ENCODE peak calls at places on chromosomes 3 and 15, in five cellular contexts. One of them, this sample, is unnamed.
A peak's percentile ranks its signal among the peaks of the same experiment; 100 is the strongest.

GRCh38 chr15:63069616-63069952 is 27.0 kb downstream of the TPM1 start:
- DNase-seq in astrocyte: no peak
- DNase-seq in IMR-90: no peak
- DNase-seq in MM.1S: no peak
- DNase-seq in A549: no peak
- DNase-seq in this sample: no peak

GRCh38 chr3:183924956-183925355 is 40.3 kb upstream of the PARL start:
- DNase-seq in astrocyte: peak; percentile 41
- DNase-seq in IMR-90: peak; percentile 93
- DNase-seq in MM.1S: no peak
- DNase-seq in A549: peak; percentile 15
- DNase-seq in this sample: no peak

GRCh38 chr3:52774066-52774713 is 3.2 kb upstream of the ITIH1 start:
- DNase-seq in astrocyte: no peak
- DNase-seq in IMR-90: no peak
- DNase-seq in MM.1S: no peak
- DNase-seq in A549: no peak
- DNase-seq in this sample: no peak

GRCh38 chr3:53518495-53518981 is 24.1 kb downstream of the CACNA1D start:
- DNase-seq in astrocyte: no peak
- DNase-seq in IMR-90: no peak
- DNase-seq in MM.1S: no peak
- DNase-seq in A549: peak; percentile 48
- DNase-seq in this sample: no peak

GRCh38 chr15:94100814-94101213 is 130.5 kb upstream of the MCTP2 start:
- DNase-seq in astrocyte: no peak
- DNase-seq in IMR-90: no peak
- DNase-seq in MM.1S: no peak
- DNase-seq in A549: no peak
- DNase-seq in this sample: no peak

GRCh38 chr3:53236112-53236841 is 19.5 kb downstream of the TKT start:
- DNase-seq in astrocyte: peak; percentile 90
- DNase-seq in IMR-90: peak; percentile 93
- DNase-seq in MM.1S: peak; percentile 39
- DNase-seq in A549: peak; percentile 55
- DNase-seq in this sample: no peak

GRCh38 chr3:55935241-55935640 is 448.1 kb upstream of the WNT5A start:
- DNase-seq in astrocyte: no peak
- DNase-seq in IMR-90: no peak
- DNase-seq in MM.1S: no peak
- DNase-seq in A549: no peak
- DNase-seq in this sample: no peak

GRCh38 chr15:41660235-41661077 is at the start of gene MGA:
- DNase-seq in astrocyte: peak; percentile 87
- DNase-seq in IMR-90: peak; percentile 92
- DNase-seq in MM.1S: peak; percentile 98
- DNase-seq in A549: peak; percentile 35
- DNase-seq in this sample: peak; percentile 84

GRCh38 chr3:39107056-39107873 is at the start of the genes GORASP1 and TTC21A:
- DNase-seq in astrocyte: peak; percentile 85
- DNase-seq in IMR-90: peak; percentile 85
- DNase-seq in MM.1S: peak; percentile 78
- DNase-seq in A549: peak; percentile 91
- DNase-seq in this sample: peak; percentile 72

GRCh38 chr3:126431103-126431534 is 36.4 kb downstream of the CFAP100 start:
- DNase-seq in astrocyte: no peak
- DNase-seq in IMR-90: no peak
- DNase-seq in MM.1S: no peak
- DNase-seq in A549: no peak
- DNase-seq in this sample: no peak

GRCh38 chr15:60009581-60010379 is 5.7 kb downstream of the FOXB1 start:
- DNase-seq in astrocyte: no peak
- DNase-seq in IMR-90: no peak
- DNase-seq in MM.1S: no peak
- DNase-seq in A549: no peak
- DNase-seq in this sample: no peak

GRCh38 chr15:99909914-99910313 is 176.7 kb upstream of the LYSMD4 start:
- DNase-seq in astrocyte: no peak
- DNase-seq in IMR-90: no peak
- DNase-seq in MM.1S: no peak
- DNase-seq in A549: no peak
- DNase-seq in this sample: no peak

GRCh38 chr3:72102057-72102711 is 317.2 kb upstream of the PROK2 start:
- DNase-seq in astrocyte: no peak
- DNase-seq in IMR-90: no peak
- DNase-seq in MM.1S: no peak
- DNase-seq in A549: no peak
- DNase-seq in this sample: no peak

GRCh38 chr3:127823590-127823857 is 1.2 kb upstream of the MGLL start:
- DNase-seq in astrocyte: no peak
- DNase-seq in IMR-90: no peak
- DNase-seq in MM.1S: no peak
- DNase-seq in A549: no peak
- DNase-seq in this sample: no peak

GRCh38 chr3:127820871-127821853 is 1.2 kb downstream of the MGLL start:
- DNase-seq in astrocyte: no peak
- DNase-seq in IMR-90: peak; percentile 56
- DNase-seq in MM.1S: no peak
- DNase-seq in A549: no peak
- DNase-seq in this sample: no peak

GRCh38 chr3:127822166-127822835 is at the start of gene MGLL:
- DNase-seq in astrocyte: peak; percentile 35
- DNase-seq in IMR-90: peak; percentile 50
- DNase-seq in MM.1S: no peak
- DNase-seq in A549: no peak
- DNase-seq in this sample: no peak

GRCh38 chr3:127824151-127824825 is 2.0 kb upstream of the MGLL start:
- DNase-seq in astrocyte: no peak
- DNase-seq in IMR-90: no peak
- DNase-seq in MM.1S: no peak
- DNase-seq in A549: no peak
- DNase-seq in this sample: no peak

DNA sequence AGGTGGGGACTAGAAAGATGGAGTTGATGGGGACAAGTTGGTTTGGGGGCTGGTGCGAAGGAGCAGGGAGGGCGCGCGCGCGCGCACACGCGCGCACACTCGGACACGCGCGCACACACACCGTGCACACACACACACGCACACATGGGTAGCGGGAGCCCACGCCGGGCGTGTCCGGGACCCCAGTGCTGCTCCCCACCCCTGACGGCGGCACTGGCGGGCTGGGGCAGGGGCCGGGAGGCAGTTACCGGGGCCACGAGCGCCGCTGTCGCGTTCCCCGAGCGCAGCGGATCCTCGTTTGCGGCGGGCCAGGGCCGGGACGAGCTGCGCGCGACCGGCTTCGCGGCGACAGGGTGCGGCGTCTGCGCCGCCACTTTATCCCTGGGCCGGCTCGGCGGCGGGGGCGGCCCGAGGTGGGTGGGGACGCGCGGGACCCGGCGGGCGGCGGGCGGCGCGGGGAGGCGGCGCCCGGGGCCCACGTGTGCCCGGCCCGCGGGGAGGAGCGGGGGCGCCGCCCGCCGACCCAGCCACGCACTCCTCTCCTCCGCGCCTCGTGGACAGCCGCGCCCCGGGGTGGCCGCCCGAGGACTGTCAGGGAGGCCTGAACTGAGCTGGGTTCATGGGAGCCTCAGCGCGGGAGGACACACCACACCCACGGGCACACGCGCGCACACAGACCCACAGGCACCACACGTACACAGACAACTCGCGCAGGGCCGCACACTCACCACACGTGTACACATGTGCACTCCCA is 698 bp upstream of the MGLL start:
- DNase-seq in astrocyte: no peak
- DNase-seq in IMR-90: peak; percentile 33
- DNase-seq in MM.1S: no peak
- DNase-seq in A549: no peak
- DNase-seq in this sample: no peak
- TF ChIP-seq CTCF in astrocyte: no peak
- TF ChIP-seq CTCF in IMR-90: peak; percentile 37
- TF ChIP-seq CTCF in MM.1S: no peak
- TF ChIP-seq CTCF in A549: peak; percentile 15
- TF ChIP-seq CTCF in this sample: no peak

DNA sequence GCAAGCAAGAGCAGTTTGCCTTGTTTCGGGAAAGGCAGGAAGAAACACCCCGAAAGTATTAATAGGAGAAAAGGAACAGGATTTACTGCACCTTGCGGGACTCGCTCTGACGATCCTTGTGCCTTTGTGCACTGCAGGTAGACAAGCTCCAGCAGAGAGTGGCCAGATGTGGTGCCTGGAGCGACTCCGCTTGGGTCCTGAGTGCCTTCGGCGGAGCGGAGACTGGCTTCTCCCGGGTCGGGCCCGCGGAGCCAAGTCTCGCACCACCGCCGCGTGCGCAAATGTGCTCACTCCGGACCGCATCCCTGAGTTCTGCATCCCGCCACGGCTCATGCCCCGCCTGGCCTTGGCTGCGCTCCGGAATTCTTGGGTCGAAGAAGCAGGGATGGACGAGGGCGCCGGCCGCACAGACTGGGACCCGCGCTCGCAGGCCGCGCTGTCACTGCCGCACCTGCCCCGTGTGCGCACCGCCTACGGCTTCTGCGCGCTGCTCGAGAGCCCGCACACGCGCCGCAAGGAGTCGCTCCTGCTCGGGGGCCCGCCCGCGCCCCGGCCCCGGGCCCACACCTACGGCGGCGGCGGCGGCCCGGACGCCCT is 769 bp downstream of the C2CD4A start:
- DNase-seq in astrocyte: no peak
- DNase-seq in IMR-90: no peak
- DNase-seq in MM.1S: no peak
- DNase-seq in A549: no peak
- DNase-seq in this sample: no peak
- H3K4me2 ChIP-seq in astrocyte: peak overlapping the region; percentile 85
- H3K4me2 ChIP-seq in IMR-90: peak overlapping the region; percentile 68
- H3K4me2 ChIP-seq in MM.1S: peak overlapping the region; percentile 53
- H3K4me2 ChIP-seq in A549: peak overlapping the region; percentile 71
- H3K4me2 ChIP-seq in this sample: no peak overlapping the region

GRCh38 chr3:62672270-62672987 is 202.8 kb downstream of the CADPS start:
- DNase-seq in astrocyte: no peak
- DNase-seq in IMR-90: no peak
- DNase-seq in MM.1S: peak; percentile 25
- DNase-seq in A549: no peak
- DNase-seq in this sample: no peak

GRCh38 chr3:62665627-62666433 is 209.4 kb downstream of the CADPS start:
- DNase-seq in astrocyte: peak; percentile 32
- DNase-seq in IMR-90: peak; percentile 18
- DNase-seq in MM.1S: peak; percentile 84
- DNase-seq in A549: peak; percentile 0
- DNase-seq in this sample: peak; percentile 59

GRCh38 chr3:62670351-62670750 is 204.9 kb downstream of the CADPS start:
- DNase-seq in astrocyte: no peak
- DNase-seq in IMR-90: no peak
- DNase-seq in MM.1S: no peak
- DNase-seq in A549: no peak
- DNase-seq in this sample: no peak

GRCh38 chr3:62669161-62669560 is 206.1 kb downstream of the CADPS start:
- DNase-seq in astrocyte: no peak
- DNase-seq in IMR-90: no peak
- DNase-seq in MM.1S: no peak
- DNase-seq in A549: no peak
- DNase-seq in this sample: no peak

DNA sequence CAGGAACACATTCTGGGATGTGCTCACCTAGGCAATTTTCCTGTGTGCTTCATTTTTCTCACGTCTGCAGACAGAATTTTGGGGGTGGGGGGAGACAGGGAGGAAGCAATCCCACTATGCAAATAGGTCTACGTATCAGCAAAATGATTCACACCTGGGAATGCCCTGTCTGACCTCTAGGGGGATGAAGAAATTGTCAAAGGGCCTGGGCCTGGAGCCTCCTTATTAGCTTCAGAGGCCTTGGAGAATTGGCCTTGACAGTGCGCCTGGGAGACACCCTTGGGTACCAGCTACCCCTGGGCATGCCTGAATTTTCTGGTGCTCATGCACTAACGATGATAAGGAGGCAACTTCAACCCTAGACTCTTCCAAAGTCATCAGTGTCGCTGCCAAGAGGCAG is 207.5 kb downstream of the CADPS start:
- DNase-seq in astrocyte: no peak
- DNase-seq in IMR-90: no peak
- DNase-seq in MM.1S: no peak
- DNase-seq in A549: no peak
- DNase-seq in this sample: peak; percentile 4
- TF ChIP-seq CTCF in astrocyte: no peak
- TF ChIP-seq CTCF in IMR-90: no peak
- TF ChIP-seq CTCF in MM.1S: peak; percentile 36
- TF ChIP-seq CTCF in A549: no peak
- TF ChIP-seq CTCF in this sample: no peak

GRCh38 chr3:165195628-165196576 is at the start of gene SLITRK3:
- DNase-seq in astrocyte: no peak
- DNase-seq in IMR-90: no peak
- DNase-seq in MM.1S: no peak
- DNase-seq in A549: no peak
- DNase-seq in this sample: no peak

GRCh38 chr3:165194477-165195135 is 1.6 kb downstream of the SLITRK3 start:
- DNase-seq in astrocyte: no peak
- DNase-seq in IMR-90: no peak
- DNase-seq in MM.1S: no peak
- DNase-seq in A549: no peak
- DNase-seq in this sample: no peak

GRCh38 chr3:165195226-165195625 is 958 bp downstream of the SLITRK3 start:
- DNase-seq in astrocyte: no peak
- DNase-seq in IMR-90: no peak
- DNase-seq in MM.1S: no peak
- DNase-seq in A549: no peak
- DNase-seq in this sample: no peak

GRCh38 chr3:165193392-165194268 is 2.6 kb downstream of the SLITRK3 start:
- DNase-seq in astrocyte: no peak
- DNase-seq in IMR-90: no peak
- DNase-seq in MM.1S: no peak
- DNase-seq in A549: no peak
- DNase-seq in this sample: no peak

DNA sequence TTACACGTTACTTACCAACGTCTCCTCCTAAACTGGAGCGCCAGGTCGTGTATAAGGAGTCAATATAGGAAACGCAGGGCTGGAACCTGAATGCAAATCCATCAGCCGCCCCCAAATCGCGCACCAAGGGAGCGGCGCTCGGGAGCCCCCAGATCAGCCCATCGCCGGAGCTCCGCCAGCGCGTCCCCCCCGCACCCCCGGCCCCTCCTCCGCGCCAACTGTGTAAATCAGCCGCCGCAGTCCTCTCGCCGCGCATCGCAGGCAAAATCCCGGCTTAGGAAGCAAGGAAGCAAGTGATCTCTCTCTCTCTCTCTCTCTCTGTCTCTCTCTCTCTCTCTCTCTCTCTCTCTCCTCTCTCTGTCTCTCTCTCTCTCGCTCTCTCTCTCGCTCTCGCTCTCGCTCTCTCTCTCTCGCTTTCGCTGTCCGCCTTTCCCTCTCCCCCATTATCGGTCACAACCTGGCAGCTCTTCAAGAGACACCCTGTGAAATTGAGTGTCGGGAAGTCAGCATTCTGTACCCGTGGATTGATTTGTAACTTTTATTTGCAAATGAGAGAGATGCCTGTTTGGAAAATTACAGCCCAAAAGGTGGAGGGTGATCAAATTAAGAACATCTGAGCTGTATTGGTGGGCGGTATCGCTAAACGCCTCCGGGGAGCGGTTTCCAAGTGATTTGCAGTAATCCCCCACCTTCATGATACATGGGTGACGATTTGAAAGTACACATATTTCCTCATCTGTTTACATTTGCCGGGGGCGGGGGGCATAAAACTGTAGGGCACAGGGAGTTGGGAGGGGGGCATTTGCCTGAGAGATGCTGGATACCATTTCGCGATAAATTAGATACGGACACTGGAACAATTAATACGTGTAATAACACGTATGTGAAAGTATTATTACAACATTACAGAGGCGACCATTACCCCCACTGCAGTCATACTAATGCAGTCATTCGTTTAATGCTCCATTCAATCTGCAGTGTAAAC is 685 bp upstream of the SLITRK3 start:
- DNase-seq in astrocyte: no peak
- DNase-seq in IMR-90: no peak
- DNase-seq in MM.1S: no peak
- DNase-seq in A549: no peak
- DNase-seq in this sample: no peak
- H3K4me2 ChIP-seq in astrocyte: peak overlapping the region; percentile 98
- H3K4me2 ChIP-seq in IMR-90: peak overlapping the region; percentile 64
- H3K4me2 ChIP-seq in MM.1S: peak overlapping the region; percentile 14
- H3K4me2 ChIP-seq in A549: peak overlapping the region; percentile 98
- H3K4me2 ChIP-seq in this sample: no peak overlapping the region